ENCODE peak calls at places on chromosome 14, in four cellular contexts. Y, Q, T and D are unnamed samples.

GRCh38 chr14:89842852-89843251 is 111.7 kb downstream of the EFCAB11 start:
- DNase-seq in Y (no peak), Q (no peak), T (no peak), D (no peak)

GRCh38 chr14:49961270-49962222 is 68.7 kb downstream of the ARF6 start:
- DNase-seq in Y (peak; percentile 32), Q (peak; percentile 41), T (no peak), D (no peak)

GRCh38 chr14:31229638-31230229 is 22.1 kb upstream of the HECTD1 start:
- DNase-seq in Y (peak; percentile 98), Q (peak; percentile 91), T (peak; percentile 72), D (peak; percentile 99)

GRCh38 chr14:101273091-101273490 is 288.2 kb upstream of the DIO3 start:
- DNase-seq in Y (no peak), Q (no peak), T (no peak), D (no peak)

GRCh38 chr14:89767861-89768268 is 186.7 kb downstream of the EFCAB11 start:
- DNase-seq in Y (peak; percentile 63), Q (peak; percentile 23), T (no peak), D (peak; percentile 73)

GRCh38 chr14:104293231-104293841 is 154.9 kb downstream of the KIF26A start:
- DNase-seq in Y (no peak), Q (no peak), T (no peak), D (no peak)

GRCh38 chr14:95675486-95675885 is 10.7 kb upstream of the TCL1B start:
- DNase-seq in Y (no peak), Q (no peak), T (no peak), D (no peak)

GRCh38 chr14:54344445-54344844 is 52.4 kb upstream of the CDKN3 start:
- DNase-seq in Y (no peak), Q (no peak), T (no peak), D (no peak)

GRCh38 chr14:95470942-95471499 is 45.4 kb downstream of the SYNE3 start:
- DNase-seq in Y (no peak), Q (no peak), T (no peak), D (no peak)

GRCh38 chr14:101087614-101088394 is 184.3 kb upstream of the RTL1 start:
- DNase-seq in Y (no peak), Q (peak; percentile 40), T (no peak), D (no peak)

GRCh38 chr14:87179936-87180335 is 813.0 kb downstream of the GALC start:
- DNase-seq in Y (no peak), Q (peak; percentile 10), T (no peak), D (no peak)

GRCh38 chr14:23877538-23878180 is 75.9 kb upstream of the DHRS4 start:
- DNase-seq in Y (no peak), Q (no peak), T (no peak), D (no peak)

GRCh38 chr14:94562941-94563883 is 2.0 kb downstream of the SERPINA4 start:
- DNase-seq in Y (no peak), Q (no peak), T (no peak), D (no peak)

GRCh38 chr14:106518054-106518943 is 991.9 kb downstream of the TMEM121 start:
- DNase-seq in Y (no peak), Q (no peak), T (no peak), D (no peak)

GRCh38 chr14:97796511-97796910 is 999.3 kb downstream of the VRK1 start:
- DNase-seq in Y (no peak), Q (no peak), T (no peak), D (no peak)

GRCh38 chr14:95057851-95058250 is 99.5 kb downstream of the DICER1 start:
- DNase-seq in Y (no peak), Q (no peak), T (no peak), D (no peak)

GRCh38 chr14:93970967-93971634 is 5.3 kb downstream of the ASB2 start:
- DNase-seq in Y (peak; percentile 18), Q (no peak), T (no peak), D (no peak)

GRCh38 chr14:70714055-70714550 is 72.4 kb downstream of the TTC9 start:
- DNase-seq in Y (peak; percentile 63), Q (peak; percentile 36), T (no peak), D (peak; percentile 74)

GRCh38 chr14:90853116-90853515 is 36.9 kb upstream of the TTC7B start:
- DNase-seq in Y (no peak), Q (no peak), T (no peak), D (no peak)

GRCh38 chr14:50039734-50040400 is 76.5 kb downstream of the VCPKMT start:
- DNase-seq in Y (no peak), Q (peak; percentile 57), T (no peak), D (peak; percentile 63)

GRCh38 chr14:55136241-55136640 is 7.2 kb downstream of the LGALS3 start:
- DNase-seq in Y (peak; percentile 79), Q (peak; percentile 72), T (no peak), D (peak; percentile 50)

GRCh38 chr14:33279865-33280264 is 341.2 kb downstream of the NPAS3 start:
- DNase-seq in Y (no peak), Q (no peak), T (no peak), D (no peak)

GRCh38 chr14:78959674-78960264 is 789.6 kb downstream of the NRXN3 start:
- DNase-seq in Y (peak; percentile 82), Q (peak; percentile 50), T (peak; percentile 16), D (peak; percentile 85)

GRCh38 chr14:52790011-52790755 is 1.2 kb downstream of the GNPNAT1 start:
- DNase-seq in Y (no peak), Q (no peak), T (no peak), D (no peak)

GRCh38 chr14:104448321-104448720 is 131.2 kb upstream of the C14orf180 start:
- DNase-seq in Y (no peak), Q (no peak), T (no peak), D (no peak)

GRCh38 chr14:33871394-33871793 is 79.5 kb downstream of the EGLN3 start:
- DNase-seq in Y (no peak), Q (no peak), T (no peak), D (no peak)

GRCh38 chr14:105377555-105378182 is 20.7 kb upstream of the TEX22 start:
- DNase-seq in Y (no peak), Q (no peak), T (no peak), D (no peak)

GRCh38 chr14:79103764-79104163 is 933.6 kb downstream of the NRXN3 start:
- DNase-seq in Y (no peak), Q (no peak), T (no peak), D (no peak)

GRCh38 chr14:51901475-51902024 is 41.1 kb downstream of the GNG2 start:
- DNase-seq in Y (no peak), Q (no peak), T (no peak), D (no peak)

GRCh38 chr14:102007916-102008418 is 43.6 kb downstream of the DYNC1H1 start:
- DNase-seq in Y (no peak), Q (no peak), T (no peak), D (no peak)

GRCh38 chr14:75277000-75277795 is 1.4 kb upstream of the FOS start:
- DNase-seq in Y (peak; percentile 89), Q (peak; percentile 80), T (peak; percentile 82), D (peak; percentile 94)

GRCh38 chr14:68897559-68898160 is 81.4 kb downstream of the ACTN1 start:
- DNase-seq in Y (no peak), Q (no peak), T (no peak), D (no peak)

GRCh38 chr14:68894123-68894522 is 85.0 kb downstream of the ACTN1 start:
- DNase-seq in Y (peak; percentile 31), Q (peak; percentile 44), T (no peak), D (peak; percentile 85)

GRCh38 chr14:68895304-68895703 is 83.8 kb downstream of the ACTN1 start:
- DNase-seq in Y (no peak), Q (no peak), T (no peak), D (no peak)

GRCh38 chr14:68894802-68895201 is 84.3 kb downstream of the ACTN1 start:
- DNase-seq in Y (peak; percentile 76), Q (peak; percentile 60), T (no peak), D (peak; percentile 57)

GRCh38 chr14:68896132-68896531 is 83.0 kb downstream of the ACTN1 start:
- DNase-seq in Y (no peak), Q (no peak), T (no peak), D (no peak)
- TF ChIP-seq CTCF in Y (peak; percentile 35), Q (peak; percentile 38), T (peak; percentile 33), D (peak; percentile 46)

DNA sequence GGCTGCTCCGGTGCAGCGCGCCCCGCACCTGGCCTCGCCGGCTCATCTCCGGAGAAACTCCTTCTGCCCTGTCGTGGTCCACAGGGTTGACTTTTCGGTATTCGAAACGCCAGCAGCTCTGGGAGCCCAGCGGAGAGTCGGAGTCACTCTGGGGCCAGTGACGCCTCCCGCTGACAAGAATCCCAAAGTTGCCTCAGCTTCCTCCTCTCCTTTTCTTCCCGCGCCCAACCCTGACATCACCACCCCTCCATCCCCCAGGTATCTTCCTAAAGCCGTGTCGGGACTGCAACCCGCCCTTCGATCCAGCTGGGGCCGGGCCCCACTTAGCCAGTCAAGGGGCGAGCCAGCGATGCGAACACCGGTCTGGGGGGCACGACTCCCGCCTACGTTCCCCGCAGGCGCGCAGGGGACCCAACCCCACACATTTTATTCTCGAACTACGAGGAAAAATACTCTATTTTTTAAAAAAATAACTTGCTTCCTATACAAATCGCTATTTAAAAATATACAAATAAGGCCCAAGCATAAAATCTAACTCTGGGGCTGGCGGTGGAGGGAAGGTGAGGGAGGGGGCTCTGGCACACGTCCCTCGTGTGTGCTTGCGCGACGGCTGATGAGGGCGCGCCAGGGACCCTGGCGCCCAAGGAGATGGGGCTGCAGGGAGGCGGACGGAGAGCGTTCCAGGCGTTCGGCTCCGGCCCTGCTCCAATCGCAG is 2.1 kb downstream of the NKX2-8 start:
- DNase-seq in Y (no peak), Q (no peak), T (no peak), D (no peak)
- H3K4me3 ChIP-seq in Y (no peak overlapping the region), Q (no peak overlapping the region), T (no peak overlapping the region), D (no peak overlapping the region)

GRCh38 chr14:69574266-69574953 is at the start of gene CCDC177:
- DNase-seq in Y (peak; percentile 48), Q (no peak), T (no peak), D (peak; percentile 68)

GRCh38 chr14:69572634-69573135 is 2.0 kb downstream of the CCDC177 start:
- DNase-seq in Y (no peak), Q (no peak), T (no peak), D (no peak)

GRCh38 chr14:69573841-69574265 is 818 bp downstream of the CCDC177 start:
- DNase-seq in Y (no peak), Q (no peak), T (no peak), D (no peak)

GRCh38 chr14:69573205-69573840 is 1.3 kb downstream of the CCDC177 start:
- DNase-seq in Y (no peak), Q (no peak), T (no peak), D (no peak)

DNA sequence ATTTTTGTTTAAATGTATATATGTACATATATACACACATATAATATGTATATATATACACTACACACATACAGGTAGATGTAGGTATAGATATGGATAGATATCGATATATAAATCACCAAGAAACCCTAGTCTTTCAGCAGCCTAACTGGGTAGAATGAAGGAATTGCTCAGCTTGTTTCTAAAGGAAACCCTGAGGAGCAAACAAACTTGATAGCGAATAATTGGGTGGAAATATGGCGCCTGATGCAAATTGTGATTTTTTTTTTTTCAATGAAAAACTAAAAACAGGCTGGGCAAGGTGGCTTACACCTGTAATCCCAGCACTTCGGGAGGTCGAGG is 254 bp upstream of the CCDC177 start:
- DNase-seq in Y (no peak), Q (no peak), T (no peak), D (no peak)
- TF ChIP-seq CTCF in Y (no peak), Q (no peak), T (no peak), D (no peak)

DNA sequence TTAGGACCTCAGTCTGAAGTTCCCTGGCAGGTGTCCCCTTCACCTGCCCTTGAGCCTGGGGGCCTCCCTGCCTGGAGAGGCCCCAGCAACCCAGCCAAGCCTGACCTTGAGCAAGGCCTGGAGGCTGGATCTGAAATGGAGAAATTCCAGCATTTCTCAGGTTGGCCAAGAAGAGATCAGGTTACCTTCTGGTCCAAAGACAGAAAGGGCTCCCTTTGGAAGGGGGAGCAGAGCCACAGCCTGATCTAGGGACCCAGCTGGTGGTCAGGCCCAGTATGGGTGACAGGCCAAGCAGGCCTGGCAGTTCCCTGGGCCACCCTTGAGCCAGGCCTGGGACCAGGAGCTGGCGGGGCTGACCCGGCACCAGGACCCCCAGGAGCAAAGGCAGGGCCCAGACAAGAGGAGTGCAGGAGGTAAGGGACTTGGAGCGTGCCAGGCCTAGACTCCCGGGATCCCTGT is 82.8 kb downstream of the TNFAIP2 start:
- DNase-seq in Y (no peak), Q (peak; percentile 6), T (no peak), D (no peak)
- H3K4me3 ChIP-seq in Y (no peak overlapping the region), Q (no peak overlapping the region), T (peak overlapping the region; percentile 57), D (no peak overlapping the region)